ENCODE peak calls at places on chromosomes 4 and X, in four cellular contexts. F, N, D and K are unnamed samples.

GRCh38 chr4:41144812-41145211 is 69.5 kb downstream of the APBB2 start:
- DNase-seq in F (peak), N (peak), D (no peak), K (no peak)

GRCh38 chrX:30992381-30992904 is 79.4 kb downstream of the FTHL17 start:
- DNase-seq in N (peak), D (no peak), F (peak), K (no peak)

GRCh38 chr4:85732124-85732523 is 257.2 kb downstream of the ARHGAP24 start:
- DNase-seq in F (no peak), D (no peak), N (no peak), K (no peak)

GRCh38 chr4:93828332-93828829 is at the start of gene ATOH1:
- DNase-seq in F (no peak), D (no peak), N (no peak), K (no peak)

GRCh38 chr4:74095482-74095881 is 3.5 kb downstream of the CXCL2 start:
- DNase-seq in F (peak), N (no peak), D (no peak), K (no peak)

GRCh38 chr4:163113921-163114703 is 52.6 kb downstream of the NAF1 start:
- DNase-seq in F (peak), N (no peak), D (no peak), K (no peak)

GRCh38 chrX:100868273-100868672 is 5.9 kb downstream of the NOX1 start:
- DNase-seq in N (no peak), F (no peak), D (no peak), K (no peak)

GRCh38 chr4:123588631-123589223 is 192.1 kb downstream of the SPRY1 start:
- DNase-seq in D (no peak), F (peak), N (peak), K (peak)

GRCh38 chr4:11130195-11130975 is 298.3 kb downstream of the HS3ST1 start:
- DNase-seq in N (peak), D (no peak), F (peak), K (no peak)

GRCh38 chr4:136922066-136922465 is 610.2 kb downstream of the PCDH18 start:
- DNase-seq in D (no peak), N (no peak), F (no peak), K (no peak)

GRCh38 chr4:185645403-185645802 is 110.1 kb upstream of the PDLIM3 start:
- DNase-seq in N (no peak), D (no peak), F (no peak), K (no peak)

GRCh38 chr4:108466936-108467902 is 153.2 kb upstream of the RPL34 start:
- DNase-seq in F (peak), D (no peak), N (peak), K (peak)

GRCh38 chr4:24141836-24142235 is 252.0 kb upstream of the PPARGC1A start:
- DNase-seq in D (no peak), N (no peak), F (no peak), K (no peak)

GRCh38 chrX:3184176-3184930 is 143.1 kb downstream of the ARSF start:
- DNase-seq in D (no peak), F (peak), N (peak), K (no peak)

GRCh38 chrX:38220936-38221386 is 290 bp upstream of the SRPX start:
- DNase-seq in F (peak), D (no peak), N (peak), K (peak)
- H3K4me3 ChIP-seq in F (peak), D (no peak), N (peak), K (peak)

DNA sequence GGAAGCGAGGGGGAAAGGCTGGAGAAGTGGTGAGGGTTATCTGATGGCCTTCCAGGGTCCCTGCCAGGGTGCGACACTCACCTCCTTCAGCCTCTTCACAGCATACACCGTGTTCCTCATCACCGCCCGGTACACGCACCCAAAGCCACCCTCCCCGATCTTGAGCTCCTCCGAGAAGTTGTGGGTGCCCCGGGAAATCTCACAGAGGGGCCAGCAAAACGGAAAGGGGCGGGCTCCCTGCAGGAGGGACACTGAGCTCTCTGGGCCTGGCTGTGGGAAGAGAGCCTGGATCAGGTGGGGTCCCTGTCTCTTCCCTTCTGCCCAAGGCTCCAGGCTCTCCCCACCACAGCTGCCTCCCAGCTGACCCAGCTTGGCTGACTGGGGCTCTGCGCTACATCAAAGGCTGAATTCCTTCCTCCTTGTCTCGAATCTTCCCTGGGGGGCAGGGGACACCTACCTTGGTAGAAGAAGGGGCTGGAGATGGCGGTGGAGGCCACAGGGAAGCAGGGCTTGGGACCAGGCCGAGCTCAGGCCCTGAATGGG is 1.1 kb downstream of the IRAK1 start:
- DNase-seq in N (no peak), D (peak), F (no peak), K (peak)
- H3K4me3 ChIP-seq in N (peak), D (peak), F (no peak), K (peak)

DNA sequence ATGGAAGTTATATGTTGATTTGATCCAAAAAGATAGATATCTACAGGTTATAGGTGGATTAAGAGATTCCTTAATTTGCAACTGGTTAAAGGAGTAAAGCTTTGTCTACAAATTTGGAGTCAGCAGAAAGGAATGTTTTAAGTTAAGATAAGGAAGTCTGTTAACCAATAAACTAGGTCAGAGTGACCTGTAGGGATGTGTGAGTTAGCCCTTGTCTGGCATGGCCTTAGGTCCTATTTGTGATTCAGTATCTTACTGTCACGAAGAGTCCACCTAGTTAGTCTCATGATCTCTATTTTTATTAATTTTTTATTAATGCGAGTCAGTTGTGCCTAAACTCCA is 230.8 kb downstream of the INPP4B start:
- DNase-seq in D (no peak), F (peak), N (peak), K (peak)
- H3K4me3 ChIP-seq in D (no peak), F (no peak), N (no peak), K (no peak)

DNA sequence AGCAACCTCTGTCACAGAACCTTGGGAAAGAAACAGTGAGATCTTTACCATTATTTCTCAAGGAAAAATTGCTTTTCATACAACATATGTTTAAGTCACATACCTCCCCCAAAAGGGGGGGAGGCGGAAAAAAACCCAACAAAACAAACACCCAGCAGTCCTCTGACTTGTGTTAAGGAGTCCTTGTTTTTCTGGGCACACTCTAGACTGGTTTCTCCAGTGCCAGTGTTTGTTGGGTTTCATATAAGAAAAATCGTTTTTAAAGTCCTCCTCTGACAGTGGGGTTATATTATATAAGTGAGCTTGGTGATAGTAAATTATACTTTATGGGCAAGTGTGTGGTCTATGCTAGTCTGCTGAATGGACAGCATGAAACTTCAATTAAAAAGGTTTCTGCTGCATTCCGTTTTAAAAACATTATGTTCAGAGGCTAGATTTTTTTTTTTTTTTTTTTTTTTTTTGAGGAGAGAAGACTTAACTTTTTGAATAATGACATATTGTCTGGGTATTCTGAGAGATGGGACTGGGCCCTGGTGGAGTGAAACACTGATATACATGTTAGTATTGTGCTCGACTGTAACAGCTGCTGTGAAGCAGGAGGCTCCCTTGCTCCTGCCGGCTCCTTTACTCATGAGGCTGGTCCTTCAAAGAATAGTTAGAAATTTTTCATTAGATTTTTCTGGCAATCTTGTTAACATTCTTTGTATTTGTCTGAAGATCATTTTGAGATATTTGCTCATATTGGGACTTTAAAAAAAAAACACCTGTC is 73.1 kb downstream of the TMEM131L start:
- DNase-seq in N (peak), F (no peak), D (no peak), K (no peak)
- H3K4me3 ChIP-seq in N (peak), F (no peak), D (no peak), K (peak)

GRCh38 chr4:1767058-1767769 is 25.9 kb upstream of the FGFR3 start:
- DNase-seq in N (no peak), F (peak), D (peak), K (no peak)

GRCh38 chr4:1764670-1765069 is 28.4 kb upstream of the FGFR3 start:
- DNase-seq in N (no peak), F (no peak), D (no peak), K (no peak)

GRCh38 chr4:1767770-1768366 is 25.2 kb upstream of the FGFR3 start:
- DNase-seq in D (peak), N (peak), F (peak), K (peak)

GRCh38 chr4:1765409-1766335 is 27.4 kb upstream of the FGFR3 start:
- DNase-seq in F (no peak), D (no peak), N (no peak), K (no peak)

GRCh38 chr4:1766336-1767057 is 26.6 kb upstream of the FGFR3 start:
- DNase-seq in D (no peak), F (no peak), N (no peak), K (no peak)
- H3K4me3 ChIP-seq in D (peak), F (peak), N (no peak), K (no peak)